ENCODE peak calls at places on chromosome 13, in four cellular contexts. One of them, this sample, is unnamed.
A peak's percentile ranks its signal among the peaks of the same experiment; 100 is the strongest.

GRCh38 chr13:80100636-80101035 is 240.3 kb downstream of the SPRY2 start:
- DNase-seq in left cardiac atrium: no peak
- DNase-seq in activated naive CD8-positive, alpha-beta T cell treated with anti-CD3 and anti-CD28 coated beads, Interleukin-2, amount 50 U/mL, for 24 hours: no peak
- DNase-seq in endothelial cell: no peak
- DNase-seq in this sample: no peak

GRCh38 chr13:97945342-97945741 is 8.1 kb upstream of the IPO5 start:
- DNase-seq in left cardiac atrium: no peak
- DNase-seq in activated naive CD8-positive, alpha-beta T cell treated with anti-CD3 and anti-CD28 coated beads, Interleukin-2, amount 50 U/mL, for 24 hours: no peak
- DNase-seq in endothelial cell: no peak
- DNase-seq in this sample: no peak

GRCh38 chr13:110726726-110727125 is 13.2 kb downstream of the ING1 start:
- DNase-seq in left cardiac atrium: no peak
- DNase-seq in activated naive CD8-positive, alpha-beta T cell treated with anti-CD3 and anti-CD28 coated beads, Interleukin-2, amount 50 U/mL, for 24 hours: peak; percentile 62
- DNase-seq in endothelial cell: no peak
- DNase-seq in this sample: no peak

GRCh38 chr13:28655566-28655965 is 3.4 kb upstream of the POMP start:
- DNase-seq in left cardiac atrium: no peak
- DNase-seq in activated naive CD8-positive, alpha-beta T cell treated with anti-CD3 and anti-CD28 coated beads, Interleukin-2, amount 50 U/mL, for 24 hours: no peak
- DNase-seq in endothelial cell: no peak
- DNase-seq in this sample: no peak

GRCh38 chr13:113442354-113442984 is 10.8 kb downstream of the ADPRHL1 start:
- DNase-seq in left cardiac atrium: no peak
- DNase-seq in activated naive CD8-positive, alpha-beta T cell treated with anti-CD3 and anti-CD28 coated beads, Interleukin-2, amount 50 U/mL, for 24 hours: no peak
- DNase-seq in endothelial cell: no peak
- DNase-seq in this sample: no peak

GRCh38 chr13:112688560-112689497 is 1.0 kb upstream of the ATP11A start:
- DNase-seq in left cardiac atrium: no peak
- DNase-seq in activated naive CD8-positive, alpha-beta T cell treated with anti-CD3 and anti-CD28 coated beads, Interleukin-2, amount 50 U/mL, for 24 hours: peak; percentile 70
- DNase-seq in endothelial cell: no peak
- DNase-seq in this sample: peak; percentile 44

GRCh38 chr13:106532111-106532929 is 3.1 kb downstream of the EFNB2 start:
- DNase-seq in left cardiac atrium: no peak
- DNase-seq in activated naive CD8-positive, alpha-beta T cell treated with anti-CD3 and anti-CD28 coated beads, Interleukin-2, amount 50 U/mL, for 24 hours: no peak
- DNase-seq in endothelial cell: no peak
- DNase-seq in this sample: peak; percentile 88

GRCh38 chr13:24184855-24185254 is 24.3 kb downstream of the SPATA13 start:
- DNase-seq in left cardiac atrium: no peak
- DNase-seq in activated naive CD8-positive, alpha-beta T cell treated with anti-CD3 and anti-CD28 coated beads, Interleukin-2, amount 50 U/mL, for 24 hours: no peak
- DNase-seq in endothelial cell: no peak
- DNase-seq in this sample: no peak

GRCh38 chr13:34833562-34834182 is 108.4 kb upstream of the NBEA start:
- DNase-seq in left cardiac atrium: no peak
- DNase-seq in activated naive CD8-positive, alpha-beta T cell treated with anti-CD3 and anti-CD28 coated beads, Interleukin-2, amount 50 U/mL, for 24 hours: no peak
- DNase-seq in endothelial cell: no peak
- DNase-seq in this sample: no peak

GRCh38 chr13:50127726-50128291 is 112.6 kb downstream of the KCNRG start:
- DNase-seq in left cardiac atrium: no peak
- DNase-seq in activated naive CD8-positive, alpha-beta T cell treated with anti-CD3 and anti-CD28 coated beads, Interleukin-2, amount 50 U/mL, for 24 hours: no peak
- DNase-seq in endothelial cell: peak; percentile 35
- DNase-seq in this sample: no peak

GRCh38 chr13:112903606-112904195 is 65.3 kb upstream of the MCF2L start:
- DNase-seq in left cardiac atrium: no peak
- DNase-seq in activated naive CD8-positive, alpha-beta T cell treated with anti-CD3 and anti-CD28 coated beads, Interleukin-2, amount 50 U/mL, for 24 hours: no peak
- DNase-seq in endothelial cell: no peak
- DNase-seq in this sample: no peak

GRCh38 chr13:98678741-98679140 is 73.7 kb downstream of the SLC15A1 start:
- DNase-seq in left cardiac atrium: no peak
- DNase-seq in activated naive CD8-positive, alpha-beta T cell treated with anti-CD3 and anti-CD28 coated beads, Interleukin-2, amount 50 U/mL, for 24 hours: no peak
- DNase-seq in endothelial cell: no peak
- DNase-seq in this sample: no peak

This sample was measured in SK-N-DZ.